ENCODE peak calls at places on chromosomes 3 and 15, in five cellular contexts. One of them, this sample, is unnamed.

GRCh38 chr3:45932112-45932511 is 11.2 kb upstream of the CXCR6 start:
- DNase-seq in central memory CD4-positive, alpha-beta T cell: no peak
- DNase-seq in AG09319: no peak
- DNase-seq in amniotic stem cell: no peak
- DNase-seq in WTC11: no peak
- DNase-seq in this sample: no peak

GRCh38 chr15:86300371-86301106 is 220.9 kb downstream of the AGBL1 start:
- DNase-seq in AG09319: no peak
- DNase-seq in central memory CD4-positive, alpha-beta T cell: no peak
- DNase-seq in WTC11: no peak
- DNase-seq in amniotic stem cell: no peak
- DNase-seq in this sample: no peak

GRCh38 chr15:80694624-80695098 is 449 bp upstream of the ABHD17C start:
- DNase-seq in WTC11: peak; percentile 44
- DNase-seq in AG09319: no peak
- DNase-seq in central memory CD4-positive, alpha-beta T cell: peak; percentile 19
- DNase-seq in amniotic stem cell: no peak
- DNase-seq in this sample: peak; percentile 39

GRCh38 chr3:157713101-157713500 is 209.9 kb upstream of the VEPH1 start:
- DNase-seq in AG09319: no peak
- DNase-seq in amniotic stem cell: no peak
- DNase-seq in WTC11: no peak
- DNase-seq in central memory CD4-positive, alpha-beta T cell: no peak
- DNase-seq in this sample: no peak

GRCh38 chr3:188589056-188589455 is 435.1 kb downstream of the LPP start:
- DNase-seq in central memory CD4-positive, alpha-beta T cell: no peak
- DNase-seq in WTC11: no peak
- DNase-seq in amniotic stem cell: no peak
- DNase-seq in AG09319: no peak
- DNase-seq in this sample: no peak

GRCh38 chr3:3110749-3111361 is 681 bp upstream of the IL5RA start:
- DNase-seq in AG09319: no peak
- DNase-seq in amniotic stem cell: no peak
- DNase-seq in WTC11: no peak
- DNase-seq in central memory CD4-positive, alpha-beta T cell: no peak
- DNase-seq in this sample: no peak

GRCh38 chr3:31288641-31289100 is 244.1 kb upstream of the STT3B start:
- DNase-seq in central memory CD4-positive, alpha-beta T cell: no peak
- DNase-seq in AG09319: no peak
- DNase-seq in WTC11: peak; percentile 29
- DNase-seq in amniotic stem cell: no peak
- DNase-seq in this sample: peak; percentile 53

GRCh38 chr15:83310521-83311456 is 26.3 kb upstream of the BNC1 start:
- DNase-seq in amniotic stem cell: no peak
- DNase-seq in WTC11: no peak
- DNase-seq in AG09319: no peak
- DNase-seq in central memory CD4-positive, alpha-beta T cell: no peak
- DNase-seq in this sample: no peak

GRCh38 chr3:195119461-195120198 is 151.3 kb downstream of the XXYLT1 start:
- DNase-seq in WTC11: peak; percentile 56
- DNase-seq in central memory CD4-positive, alpha-beta T cell: no peak
- DNase-seq in AG09319: peak; percentile 32
- DNase-seq in amniotic stem cell: peak; percentile 30
- DNase-seq in this sample: peak; percentile 81

GRCh38 chr3:4533489-4534443 is 40.6 kb downstream of the ITPR1 start:
- DNase-seq in AG09319: no peak
- DNase-seq in amniotic stem cell: no peak
- DNase-seq in central memory CD4-positive, alpha-beta T cell: no peak
- DNase-seq in WTC11: no peak
- DNase-seq in this sample: no peak

GRCh38 chr3:113173102-113173501 is 38.3 kb upstream of the BOC start:
- DNase-seq in AG09319: no peak
- DNase-seq in amniotic stem cell: no peak
- DNase-seq in central memory CD4-positive, alpha-beta T cell: no peak
- DNase-seq in WTC11: no peak
- DNase-seq in this sample: no peak

GRCh38 chr3:195907730-195908438 is 467 bp downstream of the TNK2 start:
- DNase-seq in central memory CD4-positive, alpha-beta T cell: peak; percentile 56
- DNase-seq in WTC11: no peak
- DNase-seq in amniotic stem cell: no peak
- DNase-seq in AG09319: no peak
- DNase-seq in this sample: no peak

GRCh38 chr15:26087395-26087794 is 224.3 kb upstream of the ATP10A start:
- DNase-seq in central memory CD4-positive, alpha-beta T cell: no peak
- DNase-seq in amniotic stem cell: no peak
- DNase-seq in AG09319: no peak
- DNase-seq in WTC11: no peak
- DNase-seq in this sample: no peak

This sample was measured in H9.